ENCODE peak calls at places on chromosomes 11 and 22, in four cellular contexts. M is pulmonary artery endothelial cell, K is choroid plexus epithelial cell, L is sigmoid colon. J is an unnamed sample.
A peak's percentile ranks its signal among the peaks of the same experiment; 100 is the strongest.

GRCh38 chr11:86416494-86416893 is 41.8 kb downstream of the CCDC81 start:
- DNase-seq in M (no peak), K (peak; percentile 25), L (no peak), J (no peak)

GRCh38 chr11:124759268-124760204 is 2.6 kb downstream of the ESAM start:
- DNase-seq in M (peak; percentile 100), K (no peak), L (no peak), J (peak; percentile 99)

GRCh38 chr22:50167689-50168489 is 2.6 kb upstream of the PANX2 start:
- DNase-seq in M (no peak), K (no peak), L (peak; percentile 36), J (no peak)

GRCh38 chr11:95076416-95076815 is 9.7 kb downstream of the SRSF8 start:
- DNase-seq in M (peak; percentile 73), K (peak; percentile 99), L (no peak), J (peak; percentile 72)

GRCh38 chr22:38426628-38427027 is 28.4 kb downstream of the KCNJ4 start:
- DNase-seq in M (no peak), K (no peak), L (no peak), J (no peak)

GRCh38 chr11:94747136-94748110 is 20.7 kb upstream of the AMOTL1 start:
- DNase-seq in M (no peak), K (no peak), L (no peak), J (no peak)

GRCh38 chr11:83063073-83063754 is 8.5 kb downstream of the RAB30 start:
- DNase-seq in M (no peak), K (peak; percentile 62), L (no peak), J (peak; percentile 41)

GRCh38 chr22:25202290-25202921 is 2.7 kb downstream of the CRYBB3 start:
- DNase-seq in M (no peak), K (peak; percentile 72), L (no peak), J (peak; percentile 36)

GRCh38 chr11:117673561-117673960 is 123.5 kb downstream of the DSCAML1 start:
- DNase-seq in M (no peak), K (no peak), L (no peak), J (no peak)

GRCh38 chr11:124793466-124794278 is 6.5 kb downstream of the MSANTD2 start:
- DNase-seq in M (no peak), K (peak; percentile 71), L (no peak), J (peak; percentile 72)

GRCh38 chr22:36211237-36211881 is 9.8 kb upstream of the APOL4 start:
- DNase-seq in M (no peak), K (peak; percentile 84), L (no peak), J (peak; percentile 38)

GRCh38 chr11:74682731-74683278 is 48.4 kb downstream of the CHRDL2 start:
- DNase-seq in M (no peak), K (no peak), L (no peak), J (no peak)

GRCh38 chr11:92890836-92891235 is 78.6 kb upstream of the MTNR1B start:
- DNase-seq in M (no peak), K (no peak), L (no peak), J (no peak)

GRCh38 chr11:7442588-7443215 is 42.6 kb upstream of the OLFML1 start:
- DNase-seq in M (no peak), K (peak; percentile 69), L (peak; percentile 77), J (peak; percentile 20)

GRCh38 chr22:24427500-24428164 is at the start of gene ADORA2A:
- DNase-seq in M (no peak), K (no peak), L (no peak), J (no peak)

GRCh38 chr11:125429174-125429707 is 66.8 kb downstream of the FEZ1 start:
- DNase-seq in M (peak; percentile 13), K (peak; percentile 75), L (no peak), J (peak; percentile 69)

GRCh38 chr22:34975721-34976120 is 90.2 kb upstream of the ISX start:
- DNase-seq in M (no peak), K (no peak), L (no peak), J (no peak)

GRCh38 chr22:25563757-25564319 is 637 bp upstream of the GRK3 start:
- DNase-seq in M (no peak), K (peak; percentile 5), L (peak; percentile 67), J (no peak)

GRCh38 chr22:25389541-25389919 is 170.1 kb downstream of the CRYBB2 start:
- DNase-seq in M (no peak), K (no peak), L (no peak), J (no peak)

GRCh38 chr11:81870066-81870412 is 863.6 kb downstream of the FAM181B start:
- DNase-seq in M (no peak), K (peak; percentile 6), L (no peak), J (no peak)

GRCh38 chr11:111694851-111695250 is 71.3 kb downstream of the PPP2R1B start:
- DNase-seq in M (no peak), K (peak; percentile 96), L (no peak), J (peak; percentile 71)

GRCh38 chr11:68946416-68947090 is 34.2 kb downstream of the MRGPRD start:
- DNase-seq in M (peak; percentile 15), K (peak; percentile 89), L (peak; percentile 82), J (peak; percentile 71)

GRCh38 chr11:316031-316701 is 2.3 kb downstream of the IFITM1 start:
- DNase-seq in M (no peak), K (peak; percentile 22), L (peak; percentile 75), J (no peak)

GRCh38 chr11:3136542-3137455 is 28.3 kb downstream of the OSBPL5 start:
- DNase-seq in M (no peak), K (peak; percentile 39), L (peak; percentile 59), J (no peak)

GRCh38 chr22:50548913-50549790 is 3.5 kb downstream of the KLHDC7B start:
- DNase-seq in M (no peak), K (no peak), L (no peak), J (no peak)

J was measured in dermis microvascular lymphatic vessel endothelial cell.